ENCODE peak calls at places on chromosome 1, in ten cellular contexts. T is GM23338, C is neural progenitor cell, H is stomach, Z is SJSA1, V is ovary, U is upper lobe of right lung, B is upper lobe of left lung, K is SJCRH30, R is small intestine. I is an unnamed sample.

GRCh38 chr1:161427733-161428516 is 60.2 kb upstream of the CFAP126 start:
- DNase-seq in V (no peak), C (peak; percentile 33), R (no peak), T (peak; percentile 73), Z (peak; percentile 51), U (no peak), H (no peak), B (no peak), K (peak; percentile 22), I (peak; percentile 34)

GRCh38 chr1:33098371-33098770 is 17.4 kb downstream of the AZIN2 start:
- DNase-seq in K (no peak), R (peak; percentile 37), C (no peak), Z (no peak), H (no peak), V (no peak), U (no peak), B (no peak), T (no peak), I (no peak)

GRCh38 chr1:246497331-246497915 is 9.7 kb downstream of the SMYD3 start:
- DNase-seq in U (no peak), V (no peak), H (no peak), B (no peak), K (no peak), Z (peak; percentile 65), R (peak; percentile 65), T (peak; percentile 84), C (peak; percentile 66), I (no peak)

GRCh38 chr1:43199093-43199726 is 27.1 kb downstream of the CFAP57 start:
- DNase-seq in R (no peak), V (no peak), U (no peak), Z (no peak), C (no peak), H (no peak), K (no peak), B (no peak), T (no peak), I (no peak)

GRCh38 chr1:201170533-201171062 is 16.3 kb upstream of the TMEM9 start:
- DNase-seq in Z (peak; percentile 85), R (peak; percentile 97), U (peak; percentile 99), H (peak; percentile 97), C (peak; percentile 88), B (peak; percentile 94), V (peak; percentile 89), K (peak; percentile 97), T (peak; percentile 94), I (peak; percentile 98)

GRCh38 chr1:190452272-190452848 is 25.3 kb downstream of the BRINP3 start:
- DNase-seq in U (no peak), T (no peak), V (no peak), K (no peak), R (peak; percentile 20), Z (no peak), C (no peak), B (peak; percentile 22), H (no peak), I (no peak)

GRCh38 chr1:166166400-166166699 is 451 bp downstream of the FAM78B start:
- DNase-seq in V (no peak), H (no peak), C (peak; percentile 44), Z (no peak), R (no peak), U (no peak), K (no peak), T (no peak), B (no peak), I (no peak)

GRCh38 chr1:176382163-176382562 is 80.8 kb upstream of the PAPPA2 start:
- DNase-seq in R (peak; percentile 63), H (no peak), Z (no peak), C (no peak), T (no peak), K (no peak), V (no peak), U (no peak), B (no peak), I (no peak)

GRCh38 chr1:116495534-116495933 is 75.3 kb downstream of the CD58 start:
- DNase-seq in R (peak; percentile 49), C (no peak), U (no peak), T (no peak), B (no peak), V (no peak), H (no peak), K (no peak), Z (no peak), I (no peak)

GRCh38 chr1:116496380-116496779 is 74.4 kb downstream of the CD58 start:
- DNase-seq in B (no peak), H (no peak), Z (no peak), U (no peak), V (no peak), R (no peak), T (no peak), K (no peak), C (no peak), I (no peak)

GRCh38 chr1:116498789-116499628 is 71.8 kb downstream of the CD58 start:
- DNase-seq in K (peak; percentile 68), T (peak; percentile 89), R (peak; percentile 85), U (no peak), C (peak; percentile 84), H (no peak), V (peak; percentile 31), Z (peak; percentile 58), B (no peak), I (peak; percentile 71)

GRCh38 chr1:116496898-116497297 is 73.9 kb downstream of the CD58 start:
- DNase-seq in R (no peak), V (no peak), Z (no peak), C (no peak), B (no peak), U (no peak), H (no peak), T (no peak), K (no peak), I (no peak)

DNA sequence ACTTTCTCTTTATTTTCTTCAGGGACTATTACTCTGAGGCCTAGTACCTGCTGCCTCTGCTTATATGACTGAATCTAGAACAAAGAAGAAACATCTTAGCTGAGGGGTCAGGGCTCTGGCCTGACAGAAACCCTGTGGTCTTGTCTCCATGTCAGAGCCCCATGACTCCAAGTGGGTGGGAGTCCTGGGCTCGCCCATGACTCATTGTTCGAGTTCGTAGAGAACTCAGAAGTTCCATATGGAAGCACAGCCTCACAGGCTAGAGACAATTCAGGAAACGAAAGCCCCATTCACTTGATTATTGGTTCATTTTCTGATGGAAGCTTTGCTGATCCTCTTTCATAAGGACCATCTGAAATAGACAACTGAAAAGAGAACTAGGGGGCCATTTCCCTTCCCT is 73.2 kb downstream of the CD58 start:
- DNase-seq in C (no peak), K (no peak), V (no peak), U (no peak), R (no peak), B (no peak), T (no peak), H (no peak), Z (no peak), I (no peak)
- H3K27ac ChIP-seq in C (no peak overlapping the region), K (no peak overlapping the region), V (no peak overlapping the region), U (peak overlapping the region; percentile 55), R (no peak overlapping the region), B (peak overlapping the region; percentile 6), T (no peak overlapping the region), H (no peak overlapping the region), Z (no peak overlapping the region), I (peak overlapping the region; percentile 1)

GRCh38 chr1:47441450-47442106 is 3.7 kb downstream of the FOXD2 start:
- DNase-seq in Z (peak; percentile 75), T (no peak), V (no peak), R (no peak), C (no peak), K (no peak), H (no peak), U (no peak), B (no peak), I (no peak)

GRCh38 chr1:47438321-47439150 is 692 bp downstream of the FOXD2 start:
- DNase-seq in U (peak; percentile 69), H (no peak), R (no peak), K (no peak), V (no peak), T (peak; percentile 41), Z (peak; percentile 69), C (peak; percentile 45), B (peak; percentile 88), I (peak; percentile 60)

GRCh38 chr1:47439151-47440051 is 1.6 kb downstream of the FOXD2 start:
- DNase-seq in U (no peak), H (no peak), C (peak; percentile 71), V (no peak), T (peak; percentile 49), R (no peak), Z (peak; percentile 73), K (no peak), B (peak; percentile 88), I (peak; percentile 80)

GRCh38 chr1:47440849-47441170 is 3.0 kb downstream of the FOXD2 start:
- DNase-seq in C (no peak), U (no peak), V (no peak), H (no peak), Z (no peak), R (peak; percentile 58), B (no peak), K (no peak), T (no peak), I (no peak)

DNA sequence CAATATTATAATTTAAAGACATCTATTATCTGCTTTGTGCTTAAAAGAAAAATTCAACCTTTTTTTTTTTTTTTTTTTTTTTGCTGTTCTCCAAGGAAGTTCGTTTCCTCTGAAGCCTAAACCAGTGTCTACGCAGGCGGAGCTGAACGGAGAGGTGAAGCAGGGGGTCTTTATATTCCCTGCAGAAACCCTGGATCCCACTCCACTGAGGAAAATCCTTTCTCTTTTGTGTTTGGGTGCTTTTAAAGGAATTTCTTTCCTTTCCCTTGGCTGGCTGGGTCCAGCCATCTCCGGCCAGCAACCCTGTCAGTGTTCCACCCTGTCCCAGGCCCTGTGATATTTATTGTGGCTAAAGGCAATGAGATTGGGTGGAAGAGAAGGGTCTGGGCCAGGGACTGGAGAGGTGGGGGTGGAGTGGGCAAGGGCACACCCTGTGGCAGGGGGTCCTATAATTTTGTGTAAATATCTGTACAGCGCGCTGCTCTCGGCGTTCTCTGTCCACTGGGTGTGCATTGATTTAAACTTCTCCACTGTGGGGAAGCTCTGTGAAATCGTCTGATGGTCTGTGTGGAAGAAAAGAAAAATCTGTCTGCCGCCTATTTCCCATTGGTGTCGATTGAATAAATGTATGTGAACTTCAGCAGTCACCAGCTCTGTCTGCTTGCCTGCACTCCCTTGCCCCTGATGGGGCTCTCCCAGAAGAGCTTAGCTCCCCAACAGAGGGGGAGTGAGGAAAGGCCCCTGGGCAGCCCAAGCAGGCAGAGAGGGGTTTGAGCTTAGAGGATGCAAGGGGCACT is 2.4 kb downstream of the FOXD2 start:
- DNase-seq in Z (peak; percentile 79), K (no peak), C (no peak), V (no peak), U (no peak), R (no peak), T (peak; percentile 61), B (no peak), H (no peak), I (no peak)
- H3K27me3 ChIP-seq in Z (no peaks in the 10 kb centered on the region), K (no peaks in the 10 kb centered on the region), C (peaks cover 100% of the 10 kb centered on the region), V (no peaks in the 10 kb centered on the region), U (peaks cover 72% of the 10 kb centered on the region), R (peaks cover 50% of the 10 kb centered on the region), T (peaks cover 98% of the 10 kb centered on the region), B (peaks cover 2% of the 10 kb centered on the region), H (peaks cover 64% of the 10 kb centered on the region), I (peaks cover 19% of the 10 kb centered on the region)

GRCh38 chr1:207852576-207853371 is 58.2 kb downstream of the CD34 start:
- DNase-seq in B (no peak), C (no peak), R (no peak), U (no peak), K (no peak), H (no peak), T (no peak), V (no peak), Z (no peak), I (no peak)

GRCh38 chr1:207856276-207857023 is 54.5 kb downstream of the CD34 start:
- DNase-seq in Z (no peak), C (no peak), H (no peak), K (no peak), R (no peak), T (no peak), U (no peak), B (no peak), V (no peak), I (no peak)

GRCh38 chr1:207853372-207853757 is 57.6 kb downstream of the CD34 start:
- DNase-seq in K (peak; percentile 61), C (no peak), T (no peak), B (no peak), R (peak; percentile 80), V (no peak), U (no peak), Z (no peak), H (no peak), I (no peak)

GRCh38 chr1:207851696-207852095 is 59.2 kb downstream of the CD34 start:
- DNase-seq in K (no peak), B (no peak), C (no peak), R (no peak), V (no peak), T (no peak), H (no peak), Z (no peak), U (no peak), I (no peak)

GRCh38 chr1:207854001-207854400 is 56.9 kb downstream of the CD34 start:
- DNase-seq in K (no peak), H (no peak), U (no peak), T (no peak), V (no peak), B (no peak), Z (no peak), C (no peak), R (no peak), I (no peak)
- H3K4me1 ChIP-seq in K (peaks cover 15% of the 10 kb centered on the region), H (peaks cover 42% of the 10 kb centered on the region), U (peaks cover 68% of the 10 kb centered on the region), T (peaks cover 17% of the 10 kb centered on the region), V (peaks cover 7% of the 10 kb centered on the region), B (peaks cover 66% of the 10 kb centered on the region), Z (no peaks in the 10 kb centered on the region), C (peaks cover 5% of the 10 kb centered on the region), R (peaks cover 11% of the 10 kb centered on the region), I (no peaks in the 10 kb centered on the region)

GRCh38 chr1:47871799-47872353 is 125.3 kb downstream of the TRABD2B start:
- DNase-seq in K (peak; percentile 93), V (no peak), B (no peak), R (peak; percentile 96), Z (peak; percentile 65), H (no peak), U (no peak), C (no peak), T (no peak), I (no peak)
- H3K27ac ChIP-seq in K (peak overlapping the region; percentile 89), V (no peak overlapping the region), B (no peak overlapping the region), R (peak overlapping the region; percentile 96), Z (no peak overlapping the region), H (no peak overlapping the region), U (no peak overlapping the region), C (no peak overlapping the region), T (no peak overlapping the region), I (no peak overlapping the region)